ENCODE peak calls at places on chromosome 22, in ten cellular contexts. One of them, this sample, is unnamed.

GRCh38 chr22:37329239-37330140 is 47.2 kb downstream of the CYTH4 start:
- DNase-seq in left lung: no peak
- DNase-seq in cardiac muscle cell: no peak
- DNase-seq in right lobe of liver: no peak
- DNase-seq in HL-60: no peak
- DNase-seq in PC-3: peak
- DNase-seq in A549: no peak
- DNase-seq in heart right ventricle: no peak
- DNase-seq in CD4-positive, alpha-beta T cell: no peak
- DNase-seq in heart left ventricle: no peak
- DNase-seq in this sample: no peak

GRCh38 chr22:42388130-42388797 is 43.9 kb downstream of the NFAM1 start:
- DNase-seq in PC-3: peak
- DNase-seq in left lung: no peak
- DNase-seq in CD4-positive, alpha-beta T cell: no peak
- DNase-seq in HL-60: no peak
- DNase-seq in right lobe of liver: no peak
- DNase-seq in cardiac muscle cell: peak
- DNase-seq in A549: no peak
- DNase-seq in heart left ventricle: no peak
- DNase-seq in heart right ventricle: no peak
- DNase-seq in this sample: no peak

GRCh38 chr22:40567626-40568328 is 68.7 kb downstream of the MRTFA start:
- DNase-seq in heart right ventricle: no peak
- DNase-seq in A549: no peak
- DNase-seq in heart left ventricle: no peak
- DNase-seq in cardiac muscle cell: no peak
- DNase-seq in HL-60: no peak
- DNase-seq in PC-3: no peak
- DNase-seq in right lobe of liver: no peak
- DNase-seq in CD4-positive, alpha-beta T cell: no peak
- DNase-seq in left lung: no peak
- DNase-seq in this sample: no peak

GRCh38 chr22:25900880-25901279 is 158.9 kb downstream of the MYO18B start:
- DNase-seq in right lobe of liver: no peak
- DNase-seq in heart left ventricle: no peak
- DNase-seq in PC-3: no peak
- DNase-seq in CD4-positive, alpha-beta T cell: no peak
- DNase-seq in left lung: no peak
- DNase-seq in heart right ventricle: peak
- DNase-seq in A549: no peak
- DNase-seq in cardiac muscle cell: no peak
- DNase-seq in HL-60: no peak
- DNase-seq in this sample: no peak

GRCh38 chr22:42562282-42562681 is 8.5 kb downstream of the SERHL2 start:
- DNase-seq in A549: no peak
- DNase-seq in heart right ventricle: no peak
- DNase-seq in CD4-positive, alpha-beta T cell: no peak
- DNase-seq in cardiac muscle cell: no peak
- DNase-seq in right lobe of liver: no peak
- DNase-seq in PC-3: no peak
- DNase-seq in heart left ventricle: no peak
- DNase-seq in HL-60: peak
- DNase-seq in left lung: no peak
- DNase-seq in this sample: no peak

GRCh38 chr22:49803134-49803533 is 24.5 kb downstream of the BRD1 start:
- DNase-seq in left lung: no peak
- DNase-seq in heart right ventricle: no peak
- DNase-seq in right lobe of liver: no peak
- DNase-seq in cardiac muscle cell: no peak
- DNase-seq in A549: no peak
- DNase-seq in PC-3: no peak
- DNase-seq in heart left ventricle: no peak
- DNase-seq in CD4-positive, alpha-beta T cell: no peak
- DNase-seq in HL-60: no peak
- DNase-seq in this sample: no peak

GRCh38 chr22:37223965-37224551 is 11.8 kb upstream of the SSTR3 start:
- DNase-seq in A549: no peak
- DNase-seq in HL-60: no peak
- DNase-seq in CD4-positive, alpha-beta T cell: no peak
- DNase-seq in left lung: no peak
- DNase-seq in right lobe of liver: no peak
- DNase-seq in heart left ventricle: no peak
- DNase-seq in cardiac muscle cell: no peak
- DNase-seq in PC-3: no peak
- DNase-seq in heart right ventricle: no peak
- DNase-seq in this sample: no peak

GRCh38 chr22:48438791-48439559 is 1388.7 kb downstream of the BRD1 start:
- DNase-seq in cardiac muscle cell: no peak
- DNase-seq in heart right ventricle: no peak
- DNase-seq in right lobe of liver: peak
- DNase-seq in left lung: no peak
- DNase-seq in PC-3: no peak
- DNase-seq in heart left ventricle: no peak
- DNase-seq in CD4-positive, alpha-beta T cell: no peak
- DNase-seq in HL-60: no peak
- DNase-seq in A549: no peak
- DNase-seq in this sample: no peak

GRCh38 chr22:22396741-22397291 is 111.7 kb downstream of the ZNF280B start:
- DNase-seq in heart left ventricle: no peak
- DNase-seq in cardiac muscle cell: no peak
- DNase-seq in A549: no peak
- DNase-seq in left lung: no peak
- DNase-seq in heart right ventricle: no peak
- DNase-seq in CD4-positive, alpha-beta T cell: no peak
- DNase-seq in right lobe of liver: no peak
- DNase-seq in PC-3: no peak
- DNase-seq in HL-60: no peak
- DNase-seq in this sample: no peak

GRCh38 chr22:22392131-22392530 is 116.4 kb downstream of the ZNF280B start:
- DNase-seq in PC-3: no peak
- DNase-seq in right lobe of liver: no peak
- DNase-seq in heart right ventricle: no peak
- DNase-seq in A549: no peak
- DNase-seq in cardiac muscle cell: no peak
- DNase-seq in left lung: no peak
- DNase-seq in HL-60: no peak
- DNase-seq in CD4-positive, alpha-beta T cell: no peak
- DNase-seq in heart left ventricle: no peak
- DNase-seq in this sample: no peak

GRCh38 chr22:22395230-22395629 is 113.3 kb downstream of the ZNF280B start:
- DNase-seq in heart right ventricle: no peak
- DNase-seq in left lung: no peak
- DNase-seq in HL-60: no peak
- DNase-seq in A549: no peak
- DNase-seq in right lobe of liver: no peak
- DNase-seq in CD4-positive, alpha-beta T cell: no peak
- DNase-seq in PC-3: no peak
- DNase-seq in heart left ventricle: no peak
- DNase-seq in cardiac muscle cell: no peak
- DNase-seq in this sample: no peak

GRCh38 chr22:22397292-22397870 is 111.2 kb downstream of the ZNF280B start:
- DNase-seq in PC-3: peak
- DNase-seq in CD4-positive, alpha-beta T cell: no peak
- DNase-seq in A549: peak
- DNase-seq in HL-60: no peak
- DNase-seq in left lung: no peak
- DNase-seq in cardiac muscle cell: peak
- DNase-seq in heart right ventricle: peak
- DNase-seq in heart left ventricle: no peak
- DNase-seq in right lobe of liver: no peak
- DNase-seq in this sample: no peak

DNA sequence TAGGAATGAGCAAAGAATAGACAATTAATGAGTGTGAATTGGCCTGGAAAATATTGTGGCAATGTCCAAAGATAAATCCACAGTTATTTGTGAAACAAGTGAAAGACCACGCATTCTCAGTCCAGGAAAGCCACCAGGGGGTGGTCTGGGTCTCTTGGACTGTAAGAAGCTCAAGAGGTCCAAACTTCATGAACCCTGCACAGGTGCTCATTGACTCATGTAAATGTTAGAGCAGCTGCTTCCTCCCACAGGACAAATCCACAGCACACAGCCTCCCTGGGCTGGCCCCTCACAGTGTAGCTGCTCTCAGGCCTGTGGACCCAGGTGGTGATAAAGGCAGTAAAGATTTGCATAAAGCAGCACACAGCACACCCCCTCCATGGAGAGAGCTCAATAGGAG is 114.0 kb downstream of the ZNF280B start:
- DNase-seq in left lung: no peak
- DNase-seq in A549: no peak
- DNase-seq in PC-3: no peak
- DNase-seq in CD4-positive, alpha-beta T cell: no peak
- DNase-seq in heart left ventricle: no peak
- DNase-seq in cardiac muscle cell: no peak
- DNase-seq in right lobe of liver: no peak
- DNase-seq in HL-60: no peak
- DNase-seq in heart right ventricle: no peak
- DNase-seq in this sample: no peak
- TF ChIP-seq CTCF in left lung: no peak
- TF ChIP-seq CTCF in A549: no peak
- TF ChIP-seq CTCF in PC-3: no peak
- TF ChIP-seq CTCF in CD4-positive, alpha-beta T cell: no peak
- TF ChIP-seq CTCF in heart left ventricle: no peak
- TF ChIP-seq CTCF in cardiac muscle cell: no peak
- TF ChIP-seq CTCF in right lobe of liver: no peak
- TF ChIP-seq CTCF in HL-60: no peak
- TF ChIP-seq CTCF in heart right ventricle: no peak
- TF ChIP-seq CTCF in this sample: no peak

GRCh38 chr22:18068381-18068988 is 9.3 kb upstream of the PEX26 start:
- DNase-seq in HL-60: no peak
- DNase-seq in PC-3: no peak
- DNase-seq in left lung: no peak
- DNase-seq in heart left ventricle: peak
- DNase-seq in cardiac muscle cell: no peak
- DNase-seq in A549: no peak
- DNase-seq in heart right ventricle: peak
- DNase-seq in right lobe of liver: peak
- DNase-seq in CD4-positive, alpha-beta T cell: no peak
- DNase-seq in this sample: peak
- H3K27ac ChIP-seq in HL-60: no peak
- H3K27ac ChIP-seq in PC-3: no peak
- H3K27ac ChIP-seq in left lung: no peak
- H3K27ac ChIP-seq in heart left ventricle: peak
- H3K27ac ChIP-seq in cardiac muscle cell: peak
- H3K27ac ChIP-seq in A549: peak
- H3K27ac ChIP-seq in heart right ventricle: peak
- H3K27ac ChIP-seq in right lobe of liver: no peak
- H3K27ac ChIP-seq in CD4-positive, alpha-beta T cell: no peak
- H3K27ac ChIP-seq in this sample: peak

DNA sequence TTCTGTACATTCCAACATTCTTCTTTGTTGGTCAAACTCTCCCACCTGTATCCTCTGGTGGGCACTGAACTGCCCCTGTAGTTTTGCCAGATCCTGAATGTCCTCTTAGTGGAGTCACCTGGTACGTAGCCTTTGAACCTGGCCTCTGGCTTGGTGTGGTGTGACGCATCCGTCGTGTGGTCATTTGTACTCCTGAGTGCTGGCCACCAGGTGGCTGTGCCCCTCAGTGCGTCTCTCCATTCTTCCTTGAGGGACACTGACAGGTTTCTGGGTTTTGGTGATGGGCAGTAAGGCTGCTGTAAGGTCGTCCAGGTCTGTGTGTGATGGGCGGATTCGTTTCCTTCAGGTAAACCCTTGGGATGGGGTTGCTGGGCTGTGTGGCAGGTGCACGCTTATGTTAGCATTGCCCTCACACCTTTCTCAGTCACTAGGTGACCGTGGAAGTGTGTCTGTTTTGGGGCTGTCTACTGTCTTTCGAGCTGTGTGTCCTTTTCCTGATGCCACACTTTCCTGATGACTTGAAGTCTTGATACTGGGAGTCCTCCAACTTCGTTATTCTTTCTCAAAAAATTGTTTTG is 13.6 kb upstream of the RANBP1 start:
- DNase-seq in heart left ventricle: no peak
- DNase-seq in CD4-positive, alpha-beta T cell: no peak
- DNase-seq in heart right ventricle: no peak
- DNase-seq in cardiac muscle cell: no peak
- DNase-seq in right lobe of liver: peak
- DNase-seq in HL-60: no peak
- DNase-seq in A549: no peak
- DNase-seq in PC-3: no peak
- DNase-seq in left lung: no peak
- DNase-seq in this sample: no peak
- TF ChIP-seq CTCF in heart left ventricle: no peak
- TF ChIP-seq CTCF in CD4-positive, alpha-beta T cell: no peak
- TF ChIP-seq CTCF in heart right ventricle: no peak
- TF ChIP-seq CTCF in cardiac muscle cell: no peak
- TF ChIP-seq CTCF in right lobe of liver: peak
- TF ChIP-seq CTCF in HL-60: no peak
- TF ChIP-seq CTCF in A549: no peak
- TF ChIP-seq CTCF in PC-3: no peak
- TF ChIP-seq CTCF in left lung: no peak
- TF ChIP-seq CTCF in this sample: no peak

GRCh38 chr22:19143967-19144400 is 467 bp downstream of the ESS2 start:
- DNase-seq in heart right ventricle: no peak
- DNase-seq in right lobe of liver: no peak
- DNase-seq in PC-3: no peak
- DNase-seq in A549: no peak
- DNase-seq in CD4-positive, alpha-beta T cell: peak
- DNase-seq in heart left ventricle: no peak
- DNase-seq in HL-60: no peak
- DNase-seq in cardiac muscle cell: peak
- DNase-seq in left lung: no peak
- DNase-seq in this sample: no peak
- H3K27ac ChIP-seq in heart right ventricle: peak
- H3K27ac ChIP-seq in right lobe of liver: peak
- H3K27ac ChIP-seq in PC-3: peak
- H3K27ac ChIP-seq in A549: peak
- H3K27ac ChIP-seq in CD4-positive, alpha-beta T cell: peak
- H3K27ac ChIP-seq in heart left ventricle: peak
- H3K27ac ChIP-seq in HL-60: peak
- H3K27ac ChIP-seq in cardiac muscle cell: peak
- H3K27ac ChIP-seq in left lung: no peak
- H3K27ac ChIP-seq in this sample: peak

GRCh38 chr22:31870890-31871289 is 73.4 kb upstream of the YWHAH start:
- DNase-seq in heart right ventricle: no peak
- DNase-seq in HL-60: peak
- DNase-seq in A549: peak
- DNase-seq in CD4-positive, alpha-beta T cell: no peak
- DNase-seq in cardiac muscle cell: peak
- DNase-seq in PC-3: peak
- DNase-seq in left lung: no peak
- DNase-seq in heart left ventricle: no peak
- DNase-seq in right lobe of liver: no peak
- DNase-seq in this sample: no peak
- TF ChIP-seq CTCF in heart right ventricle: no peak
- TF ChIP-seq CTCF in HL-60: no peak
- TF ChIP-seq CTCF in A549: peak
- TF ChIP-seq CTCF in CD4-positive, alpha-beta T cell: no peak
- TF ChIP-seq CTCF in cardiac muscle cell: no peak
- TF ChIP-seq CTCF in PC-3: peak
- TF ChIP-seq CTCF in left lung: no peak
- TF ChIP-seq CTCF in heart left ventricle: no peak
- TF ChIP-seq CTCF in right lobe of liver: no peak
- TF ChIP-seq CTCF in this sample: no peak

GRCh38 chr22:39382410-39382809 is 17.2 kb upstream of the TAB1 start:
- DNase-seq in HL-60: no peak
- DNase-seq in heart right ventricle: no peak
- DNase-seq in left lung: no peak
- DNase-seq in PC-3: no peak
- DNase-seq in CD4-positive, alpha-beta T cell: no peak
- DNase-seq in cardiac muscle cell: no peak
- DNase-seq in right lobe of liver: no peak
- DNase-seq in A549: no peak
- DNase-seq in heart left ventricle: no peak
- DNase-seq in this sample: no peak
- H3K27ac ChIP-seq in HL-60: no peak
- H3K27ac ChIP-seq in heart right ventricle: no peak
- H3K27ac ChIP-seq in left lung: no peak
- H3K27ac ChIP-seq in PC-3: no peak
- H3K27ac ChIP-seq in CD4-positive, alpha-beta T cell: no peak
- H3K27ac ChIP-seq in cardiac muscle cell: no peak
- H3K27ac ChIP-seq in right lobe of liver: no peak
- H3K27ac ChIP-seq in A549: no peak
- H3K27ac ChIP-seq in heart left ventricle: no peak
- H3K27ac ChIP-seq in this sample: no peak

GRCh38 chr22:28841111-28841510 is 40.7 kb upstream of the XBP1 start:
- DNase-seq in heart right ventricle: no peak
- DNase-seq in left lung: no peak
- DNase-seq in heart left ventricle: no peak
- DNase-seq in HL-60: peak
- DNase-seq in cardiac muscle cell: no peak
- DNase-seq in PC-3: no peak
- DNase-seq in CD4-positive, alpha-beta T cell: no peak
- DNase-seq in A549: no peak
- DNase-seq in right lobe of liver: no peak
- DNase-seq in this sample: no peak
- TF ChIP-seq CTCF in heart right ventricle: no peak
- TF ChIP-seq CTCF in left lung: no peak
- TF ChIP-seq CTCF in heart left ventricle: no peak
- TF ChIP-seq CTCF in HL-60: peak
- TF ChIP-seq CTCF in cardiac muscle cell: no peak
- TF ChIP-seq CTCF in PC-3: no peak
- TF ChIP-seq CTCF in CD4-positive, alpha-beta T cell: no peak
- TF ChIP-seq CTCF in A549: no peak
- TF ChIP-seq CTCF in right lobe of liver: no peak
- TF ChIP-seq CTCF in this sample: no peak